ENCODE peak calls at places on chromosomes 16 and 17, in six cellular contexts. Z is fibroblast of lung, H is uterus, U is cardiac muscle cell, V is suprapubic skin, Y is HFF-Myc. A is an unnamed sample.

GRCh38 chr17:46794318-46794717 is 24.2 kb downstream of the WNT3 start:
- DNase-seq in H (no peak), V (no peak), U (no peak), Z (no peak), Y (no peak), A (no peak)

GRCh38 chr16:24253192-24253591 is 2.9 kb upstream of the CACNG3 start:
- DNase-seq in U (peak), Z (peak), Y (no peak), H (no peak), V (no peak), A (peak)

GRCh38 chr17:17729620-17730249 is 48.5 kb downstream of the RAI1 start:
- DNase-seq in U (peak), H (no peak), Z (no peak), Y (no peak), V (no peak), A (no peak)

GRCh38 chr16:65118866-65119265 is 3.0 kb downstream of the CDH11 start:
- DNase-seq in V (no peak), H (peak), U (no peak), Z (peak), Y (no peak), A (no peak)

GRCh38 chr17:45980855-45981254 is 18.2 kb upstream of the STH start:
- DNase-seq in V (no peak), Z (no peak), Y (no peak), U (no peak), H (no peak), A (no peak)

GRCh38 chr16:12655530-12655929 is 148.2 kb downstream of the CPPED1 start:
- DNase-seq in V (no peak), Z (no peak), Y (no peak), U (no peak), H (no peak), A (no peak)

GRCh38 chr17:82281502-82282238 is 8.2 kb upstream of the CSNK1D start:
- DNase-seq in H (no peak), U (no peak), V (no peak), Z (peak), Y (no peak), A (no peak)

GRCh38 chr16:3938843-3939624 is 58.5 kb upstream of the CREBBP start:
- DNase-seq in H (peak), Z (peak), V (no peak), Y (no peak), U (peak), A (peak)

GRCh38 chr17:10748475-10749110 is 18.8 kb upstream of the TMEM220 start:
- DNase-seq in Y (no peak), U (peak), Z (no peak), V (no peak), H (no peak), A (no peak)

GRCh38 chr17:4247361-4247980 is 16.3 kb downstream of the ANKFY1 start:
- DNase-seq in Z (no peak), Y (no peak), V (no peak), U (no peak), H (no peak), A (no peak)

GRCh38 chr16:66052745-66053144 is 313.7 kb upstream of the CDH5 start:
- DNase-seq in Y (no peak), V (no peak), U (no peak), Z (no peak), H (no peak), A (no peak)

GRCh38 chr16:22120440-22120839 is 28.1 kb downstream of the VWA3A start:
- DNase-seq in U (peak), Z (no peak), V (no peak), H (no peak), Y (no peak), A (no peak)

GRCh38 chr16:81486555-81487061 is 42.0 kb downstream of the CMIP start:
- DNase-seq in V (no peak), Z (peak), U (no peak), H (no peak), Y (peak), A (peak)

GRCh38 chr16:80794071-80794470 is 10.3 kb downstream of the CDYL2 start:
- DNase-seq in Y (no peak), H (no peak), V (no peak), Z (peak), U (no peak), A (no peak)

GRCh38 chr16:68257251-68257905 is 6.9 kb upstream of the SLC7A6 start:
- DNase-seq in Z (no peak), V (no peak), U (no peak), H (no peak), Y (no peak), A (no peak)

GRCh38 chr17:64506576-64507417 is at the start of gene CEP95:
- DNase-seq in U (peak), H (peak), Y (peak), V (peak), Z (peak), A (peak)

GRCh38 chr16:48542020-48542473 is 67.9 kb downstream of the N4BP1 start:
- DNase-seq in Y (no peak), V (peak), H (no peak), Z (peak), U (peak), A (peak)

GRCh38 chr17:56751145-56751743 is 82.5 kb downstream of the C17orf67 start:
- DNase-seq in H (no peak), V (no peak), U (no peak), Y (no peak), Z (no peak), A (no peak)

GRCh38 chr16:53043462-53043861 is 9.2 kb downstream of the CHD9NB start:
- DNase-seq in V (no peak), U (no peak), Y (no peak), Z (peak), H (no peak), A (peak)

GRCh38 chr17:8326591-8327583 is 12.8 kb upstream of the ODF4 start:
- DNase-seq in V (peak), U (peak), Y (no peak), Z (peak), H (no peak), A (peak)

GRCh38 chr16:12558641-12559040 is 245.0 kb downstream of the CPPED1 start:
- DNase-seq in V (no peak), U (no peak), H (no peak), Z (no peak), Y (no peak), A (no peak)

GRCh38 chr17:32487460-32488176 is 825 bp downstream of the CDK5R1 start:
- DNase-seq in U (peak), Y (no peak), Z (peak), H (no peak), V (no peak), A (no peak)

GRCh38 chr16:20884240-20884556 is 16.0 kb downstream of the DCUN1D3 start:
- DNase-seq in Y (no peak), V (no peak), U (no peak), Z (peak), H (peak), A (no peak)

GRCh38 chr17:78751447-78752067 is 30.5 kb downstream of the CYTH1 start:
- DNase-seq in H (no peak), Y (no peak), Z (no peak), V (no peak), U (no peak), A (no peak)

GRCh38 chr17:81096741-81097133 is 61.8 kb downstream of the BAIAP2 start:
- DNase-seq in Y (no peak), Z (no peak), V (no peak), U (no peak), H (peak), A (no peak)

GRCh38 chr16:87635541-87636049 is 33.3 kb downstream of the JPH3 start:
- DNase-seq in Z (peak), H (peak), Y (no peak), V (no peak), U (peak), A (peak)

GRCh38 chr17:41885733-41886132 is 20.5 kb upstream of the KLHL11 start:
- DNase-seq in Y (no peak), H (no peak), V (no peak), U (peak), Z (no peak), A (no peak)

GRCh38 chr17:76570457-76570856 is 15.2 kb downstream of the ST6GALNAC2 start:
- DNase-seq in Z (no peak), H (no peak), Y (no peak), V (no peak), U (no peak), A (no peak)

GRCh38 chr16:52283581-52284375 is 263.2 kb downstream of the TOX3 start:
- DNase-seq in V (no peak), H (no peak), Z (no peak), U (no peak), Y (no peak), A (no peak)

GRCh38 chr17:51813166-51813783 is 345.2 kb downstream of the CA10 start:
- DNase-seq in U (no peak), Z (no peak), V (no peak), Y (no peak), H (no peak), A (no peak)

GRCh38 chr17:6233856-6234255 is 163.7 kb downstream of the WSCD1 start:
- DNase-seq in H (no peak), Y (no peak), U (no peak), Z (no peak), V (no peak), A (no peak)

GRCh38 chr17:6231465-6231864 is 161.3 kb downstream of the WSCD1 start:
- DNase-seq in Z (no peak), H (no peak), U (no peak), V (no peak), Y (no peak), A (no peak)

GRCh38 chr17:6232768-6233130 is 162.6 kb downstream of the WSCD1 start:
- DNase-seq in Z (no peak), V (no peak), Y (no peak), U (no peak), H (no peak), A (no peak)

GRCh38 chr17:6233339-6233738 is 163.2 kb downstream of the WSCD1 start:
- DNase-seq in Z (no peak), H (no peak), V (no peak), Y (no peak), U (no peak), A (no peak)

GRCh38 chr17:6231886-6232767 is 161.9 kb downstream of the WSCD1 start:
- DNase-seq in V (no peak), Y (no peak), H (no peak), Z (peak), U (no peak), A (no peak)
- H3K4me3 ChIP-seq in V (no peak), Y (no peak), H (no peak), Z (no peak), U (no peak), A (no peak)

DNA sequence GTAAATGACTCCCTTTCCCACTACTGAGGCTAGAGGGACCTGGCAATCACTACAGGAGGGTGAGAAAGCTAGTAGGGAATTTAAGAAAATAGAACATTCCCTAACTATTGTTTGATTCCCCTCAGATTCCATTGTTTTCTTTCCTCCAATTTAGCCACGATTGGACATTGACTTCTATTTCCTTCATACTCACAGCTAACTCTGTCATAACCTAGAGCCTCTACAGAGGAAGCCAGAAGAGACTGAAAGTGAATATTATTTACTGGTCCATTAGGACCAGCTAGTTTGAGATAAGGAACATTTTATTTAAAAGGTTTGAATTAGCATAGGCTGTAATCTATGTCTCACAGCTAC is 14.9 kb downstream of the SNF8 start:
- DNase-seq in U (no peak), Y (no peak), V (no peak), H (no peak), Z (no peak), A (no peak)
- H3K4me3 ChIP-seq in U (no peak), Y (no peak), V (no peak), H (no peak), Z (no peak), A (no peak)

GRCh38 chr17:39659286-39660010 is 5.7 kb upstream of the TCAP start:
- DNase-seq in H (no peak), Y (no peak), Z (no peak), V (no peak), U (no peak), A (no peak)
- H3K4me3 ChIP-seq in H (no peak), Y (no peak), Z (no peak), V (no peak), U (no peak), A (no peak)

GRCh38 chr16:17382949-17383348 is 87.8 kb downstream of the XYLT1 start:
- DNase-seq in Z (no peak), V (no peak), Y (no peak), U (no peak), H (no peak), A (peak)

GRCh38 chr16:17380613-17381012 is 90.1 kb downstream of the XYLT1 start:
- DNase-seq in H (no peak), U (no peak), Y (no peak), V (no peak), Z (peak), A (no peak)

GRCh38 chr16:17381784-17382183 is 89.0 kb downstream of the XYLT1 start:
- DNase-seq in V (no peak), U (no peak), Z (no peak), H (no peak), Y (no peak), A (no peak)

GRCh38 chr16:17384473-17384872 is 86.3 kb downstream of the XYLT1 start:
- DNase-seq in V (no peak), U (no peak), Y (no peak), H (no peak), Z (no peak), A (no peak)

DNA sequence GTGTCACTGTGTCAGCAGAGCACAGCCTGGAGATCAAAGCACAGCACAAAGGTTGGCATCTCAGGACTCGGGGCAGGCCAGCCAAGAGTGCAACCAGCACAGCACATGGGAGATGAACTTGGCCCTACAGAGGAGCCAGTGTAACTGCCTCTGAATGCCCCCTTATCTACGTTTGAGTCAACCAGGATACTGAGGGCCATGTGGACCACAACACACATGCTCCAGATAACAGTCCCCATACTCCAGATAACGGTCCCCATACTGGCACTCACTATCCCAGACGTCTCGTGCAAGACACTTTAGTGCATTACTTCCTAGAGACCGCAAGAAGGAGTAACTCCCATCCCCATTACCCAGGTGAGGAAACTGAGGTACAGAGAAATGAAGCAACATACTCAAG is 88.2 kb downstream of the XYLT1 start:
- DNase-seq in U (peak), H (no peak), Z (no peak), Y (no peak), V (no peak), A (no peak)
- H3K4me3 ChIP-seq in U (no peak), H (no peak), Z (no peak), Y (no peak), V (no peak), A (no peak)

GRCh38 chr17:43615952-43616351 is 45.8 kb downstream of the MEOX1 start:
- DNase-seq in H (no peak), U (no peak), Y (no peak), V (no peak), Z (no peak), A (no peak)
- H3K4me3 ChIP-seq in H (no peak), U (no peak), Y (no peak), V (no peak), Z (no peak), A (no peak)

DNA sequence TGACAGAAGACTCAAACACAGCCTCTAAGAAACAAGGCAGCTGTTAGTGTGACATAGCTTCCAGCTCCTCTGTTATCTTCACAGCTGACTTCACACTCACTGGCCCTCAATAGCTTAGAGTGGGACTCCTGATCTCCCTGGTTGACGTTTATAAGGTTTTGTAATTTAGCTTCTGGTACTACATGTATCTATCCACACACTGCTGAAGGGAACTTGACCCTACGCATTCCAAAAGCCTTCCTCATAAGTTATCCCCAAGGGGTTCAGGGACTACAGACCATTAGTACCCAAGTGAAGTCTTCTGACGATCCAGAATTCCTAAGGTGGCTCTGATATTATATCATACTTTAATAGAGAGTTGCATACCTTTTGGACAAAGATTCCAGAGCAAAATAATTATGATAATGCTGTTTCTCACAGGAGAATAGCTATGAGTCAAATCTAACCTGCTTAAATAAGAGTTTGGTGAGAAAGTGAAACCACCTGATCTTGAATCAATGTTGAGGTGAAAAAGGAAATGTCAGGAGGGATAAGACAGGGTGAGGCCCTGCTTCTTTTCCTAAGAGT is 14.5 kb downstream of the ACACA start:
- DNase-seq in V (no peak), Y (no peak), Z (peak), U (peak), H (no peak), A (no peak)
- H3K4me3 ChIP-seq in V (no peak), Y (no peak), Z (no peak), U (no peak), H (no peak), A (no peak)

DNA sequence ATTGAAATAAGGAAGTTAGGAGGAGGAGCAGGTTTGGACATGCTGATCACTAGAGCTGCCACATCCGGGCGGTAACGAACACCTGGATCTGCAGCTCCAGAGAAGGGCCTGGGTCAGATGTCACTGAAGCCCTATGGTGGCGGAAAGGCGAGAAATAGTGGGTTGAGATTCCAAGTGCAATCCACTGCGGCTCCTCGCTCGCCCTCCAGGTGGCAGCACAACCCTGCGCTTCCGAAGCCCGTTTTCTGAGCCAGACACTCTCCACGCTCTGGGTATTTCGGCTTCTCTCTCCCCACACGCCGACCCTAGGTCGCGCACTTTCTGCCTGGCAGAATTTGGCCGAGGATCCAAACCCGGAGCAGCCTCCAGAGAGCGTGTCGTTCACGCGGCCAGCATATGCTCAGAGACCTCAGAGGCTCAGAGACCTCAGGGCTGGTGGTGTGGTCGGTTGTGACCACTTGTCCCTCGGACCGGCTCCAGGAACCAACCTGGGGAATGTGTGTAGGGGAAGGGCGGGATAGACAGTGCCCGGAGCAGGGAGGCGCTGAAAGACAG is 922 bp upstream of the SLC2A4 start:
- DNase-seq in Z (peak), Y (peak), U (peak), H (peak), V (peak), A (peak)
- H3K4me3 ChIP-seq in Z (peak), Y (peak), U (peak), H (peak), V (peak), A (peak)

GRCh38 chr17:43908111-43908721 is 880 bp upstream of the MPP2 start:
- DNase-seq in U (peak), V (no peak), H (peak), Z (peak), Y (no peak), A (peak)
- H3K4me3 ChIP-seq in U (peak), V (peak), H (peak), Z (peak), Y (no peak), A (peak)

GRCh38 chr17:44086364-44087311 is 16.1 kb downstream of the G6PC3 start:
- DNase-seq in U (no peak), Y (peak), Z (peak), V (no peak), H (peak), A (peak)
- H3K4me3 ChIP-seq in U (no peak), Y (peak), Z (no peak), V (no peak), H (no peak), A (no peak)

A was measured in testis.